ENCODE peak calls at places on chromosomes 16 and 17, in six cellular contexts. One of them, this sample, is unnamed.

GRCh38 chr17:33778505-33779398 is 476.3 kb upstream of the CCL2 start:
- DNase-seq in stomach: peak
- DNase-seq in AG04450: peak
- DNase-seq in psoas muscle: peak
- DNase-seq in transverse colon: peak
- DNase-seq in DND-41: peak
- DNase-seq in this sample: peak

GRCh38 chr17:35906559-35907265 is 23.9 kb downstream of the RDM1 start:
- DNase-seq in stomach: no peak
- DNase-seq in AG04450: no peak
- DNase-seq in psoas muscle: no peak
- DNase-seq in transverse colon: no peak
- DNase-seq in DND-41: no peak
- DNase-seq in this sample: no peak

GRCh38 chr17:45284176-45285140 is 22.6 kb upstream of the SPATA32 start:
- DNase-seq in stomach: peak
- DNase-seq in AG04450: no peak
- DNase-seq in psoas muscle: peak
- DNase-seq in transverse colon: no peak
- DNase-seq in DND-41: peak
- DNase-seq in this sample: peak

GRCh38 chr16:85385463-85386331 is 227.4 kb upstream of the GSE1 start:
- DNase-seq in stomach: no peak
- DNase-seq in AG04450: no peak
- DNase-seq in psoas muscle: no peak
- DNase-seq in transverse colon: no peak
- DNase-seq in DND-41: no peak
- DNase-seq in this sample: no peak

GRCh38 chr16:83781-84615 is 6.0 kb downstream of the MPG start:
- DNase-seq in stomach: no peak
- DNase-seq in AG04450: no peak
- DNase-seq in psoas muscle: no peak
- DNase-seq in transverse colon: no peak
- DNase-seq in DND-41: peak
- DNase-seq in this sample: peak

GRCh38 chr17:74076446-74076845 is 127.0 kb upstream of the RPL38 start:
- DNase-seq in stomach: no peak
- DNase-seq in AG04450: no peak
- DNase-seq in psoas muscle: no peak
- DNase-seq in transverse colon: no peak
- DNase-seq in DND-41: no peak
- DNase-seq in this sample: no peak

GRCh38 chr16:10558746-10559641 is 21.4 kb downstream of the EMP2 start:
- DNase-seq in stomach: peak
- DNase-seq in AG04450: no peak
- DNase-seq in psoas muscle: peak
- DNase-seq in transverse colon: peak
- DNase-seq in DND-41: no peak
- DNase-seq in this sample: no peak

GRCh38 chr16:75238132-75238852 is 13.1 kb downstream of the BCAR1 start:
- DNase-seq in stomach: peak
- DNase-seq in AG04450: peak
- DNase-seq in psoas muscle: peak
- DNase-seq in transverse colon: peak
- DNase-seq in DND-41: peak
- DNase-seq in this sample: no peak

GRCh38 chr17:76147211-76148014 is 6.4 kb upstream of the FOXJ1 start:
- DNase-seq in stomach: no peak
- DNase-seq in AG04450: no peak
- DNase-seq in psoas muscle: no peak
- DNase-seq in transverse colon: no peak
- DNase-seq in DND-41: no peak
- DNase-seq in this sample: no peak

GRCh38 chr17:72345536-72345935 is 224.7 kb downstream of the SOX9 start:
- DNase-seq in stomach: no peak
- DNase-seq in AG04450: no peak
- DNase-seq in psoas muscle: no peak
- DNase-seq in transverse colon: no peak
- DNase-seq in DND-41: no peak
- DNase-seq in this sample: no peak
- TF ChIP-seq CTCF in stomach: no peak
- TF ChIP-seq CTCF in AG04450: no peak
- TF ChIP-seq CTCF in psoas muscle: no peak
- TF ChIP-seq CTCF in transverse colon: no peak
- TF ChIP-seq CTCF in DND-41: no peak
- TF ChIP-seq CTCF in this sample: no peak

DNA sequence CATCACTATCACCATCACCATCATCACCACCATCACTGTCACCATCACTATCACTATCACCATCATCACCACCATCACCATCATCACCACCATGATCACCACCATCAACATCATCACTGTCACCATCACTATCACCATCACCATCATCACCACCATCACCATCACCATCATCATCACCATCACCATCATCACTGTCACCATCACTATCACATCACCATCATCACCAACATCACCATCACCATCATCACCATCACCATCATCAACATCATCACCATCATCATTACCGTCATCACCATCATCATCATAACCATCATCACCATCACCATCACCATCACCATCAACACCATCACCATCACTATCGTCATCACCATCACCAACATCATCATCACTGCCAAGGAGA is 273.8 kb downstream of the FOXL1 start:
- DNase-seq in stomach: no peak
- DNase-seq in AG04450: no peak
- DNase-seq in psoas muscle: no peak
- DNase-seq in transverse colon: no peak
- DNase-seq in DND-41: no peak
- DNase-seq in this sample: no peak
- TF ChIP-seq CTCF in stomach: no peak
- TF ChIP-seq CTCF in AG04450: no peak
- TF ChIP-seq CTCF in psoas muscle: no peak
- TF ChIP-seq CTCF in transverse colon: no peak
- TF ChIP-seq CTCF in DND-41: no peak
- TF ChIP-seq CTCF in this sample: no peak

DNA sequence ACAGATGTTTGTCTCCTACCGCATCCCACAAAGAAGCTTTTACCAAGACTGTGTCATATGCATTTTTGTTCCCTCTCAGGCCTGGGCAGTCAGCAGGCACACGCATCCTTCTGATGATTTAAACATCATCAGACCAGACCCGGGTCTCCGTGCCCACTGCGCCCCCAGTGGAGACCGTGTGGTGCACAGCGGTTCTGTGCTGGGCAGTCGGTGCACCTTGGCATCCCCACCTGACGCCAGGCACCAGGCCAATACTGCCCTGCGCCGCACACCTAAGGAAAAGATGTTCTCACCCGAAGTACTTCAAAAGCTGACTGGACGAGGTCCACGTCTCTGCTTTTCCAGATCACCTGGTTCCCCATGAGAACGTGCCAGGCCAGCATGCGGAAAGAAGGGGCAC is 10.6 kb upstream of the PLD6 start:
- DNase-seq in stomach: no peak
- DNase-seq in AG04450: no peak
- DNase-seq in psoas muscle: no peak
- DNase-seq in transverse colon: no peak
- DNase-seq in DND-41: no peak
- DNase-seq in this sample: no peak
- TF ChIP-seq CTCF in stomach: no peak
- TF ChIP-seq CTCF in AG04450: no peak
- TF ChIP-seq CTCF in psoas muscle: no peak
- TF ChIP-seq CTCF in transverse colon: no peak
- TF ChIP-seq CTCF in DND-41: peak
- TF ChIP-seq CTCF in this sample: no peak

GRCh38 chr16:19900590-19900989 is 15.9 kb upstream of the GPRC5B start:
- DNase-seq in stomach: no peak
- DNase-seq in AG04450: no peak
- DNase-seq in psoas muscle: no peak
- DNase-seq in transverse colon: no peak
- DNase-seq in DND-41: no peak
- DNase-seq in this sample: no peak
- TF ChIP-seq CTCF in stomach: no peak
- TF ChIP-seq CTCF in AG04450: peak
- TF ChIP-seq CTCF in psoas muscle: no peak
- TF ChIP-seq CTCF in transverse colon: no peak
- TF ChIP-seq CTCF in DND-41: no peak
- TF ChIP-seq CTCF in this sample: no peak

DNA sequence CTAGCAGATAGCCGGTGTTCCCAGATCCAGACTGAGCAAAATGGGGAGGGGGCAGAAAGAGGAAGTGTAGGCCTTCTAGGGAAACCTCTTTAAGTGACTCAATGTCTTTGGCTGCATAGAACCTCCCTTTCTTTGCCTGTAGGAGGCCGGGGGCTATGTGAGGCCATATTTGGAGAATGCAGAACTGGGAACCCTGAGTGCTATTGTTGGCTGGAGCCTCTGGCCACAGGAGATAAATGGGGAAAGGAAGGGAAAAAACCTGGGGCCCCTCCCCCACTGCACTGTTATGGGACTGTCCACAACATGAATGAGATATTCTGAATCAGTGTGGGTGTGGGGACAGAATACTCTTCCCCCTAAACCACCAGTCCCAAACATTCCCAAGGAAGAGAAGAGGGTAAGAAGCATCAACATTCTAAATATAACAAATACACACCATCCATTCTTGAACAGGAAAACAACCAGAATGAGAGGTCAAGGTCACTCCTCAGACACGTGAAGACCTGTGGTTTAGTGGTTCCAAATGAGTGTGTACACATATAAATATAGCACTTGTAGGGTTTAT is 2.4 kb downstream of the VPS25 start:
- DNase-seq in stomach: no peak
- DNase-seq in AG04450: no peak
- DNase-seq in psoas muscle: no peak
- DNase-seq in transverse colon: no peak
- DNase-seq in DND-41: no peak
- DNase-seq in this sample: no peak
- TF ChIP-seq CTCF in stomach: no peak
- TF ChIP-seq CTCF in AG04450: no peak
- TF ChIP-seq CTCF in psoas muscle: no peak
- TF ChIP-seq CTCF in transverse colon: no peak
- TF ChIP-seq CTCF in DND-41: no peak
- TF ChIP-seq CTCF in this sample: no peak

GRCh38 chr17:67183531-67183930 is 61.5 kb downstream of the HELZ start:
- DNase-seq in stomach: no peak
- DNase-seq in AG04450: no peak
- DNase-seq in psoas muscle: no peak
- DNase-seq in transverse colon: no peak
- DNase-seq in DND-41: no peak
- DNase-seq in this sample: no peak

GRCh38 chr17:67180275-67180674 is 64.7 kb downstream of the HELZ start:
- DNase-seq in stomach: no peak
- DNase-seq in AG04450: no peak
- DNase-seq in psoas muscle: no peak
- DNase-seq in transverse colon: no peak
- DNase-seq in DND-41: no peak
- DNase-seq in this sample: no peak

GRCh38 chr17:67178555-67178954 is 66.4 kb downstream of the HELZ start:
- DNase-seq in stomach: no peak
- DNase-seq in AG04450: no peak
- DNase-seq in psoas muscle: no peak
- DNase-seq in transverse colon: no peak
- DNase-seq in DND-41: no peak
- DNase-seq in this sample: no peak

GRCh38 chr17:67177732-67178131 is 67.3 kb downstream of the HELZ start:
- DNase-seq in stomach: no peak
- DNase-seq in AG04450: no peak
- DNase-seq in psoas muscle: no peak
- DNase-seq in transverse colon: no peak
- DNase-seq in DND-41: no peak
- DNase-seq in this sample: no peak

DNA sequence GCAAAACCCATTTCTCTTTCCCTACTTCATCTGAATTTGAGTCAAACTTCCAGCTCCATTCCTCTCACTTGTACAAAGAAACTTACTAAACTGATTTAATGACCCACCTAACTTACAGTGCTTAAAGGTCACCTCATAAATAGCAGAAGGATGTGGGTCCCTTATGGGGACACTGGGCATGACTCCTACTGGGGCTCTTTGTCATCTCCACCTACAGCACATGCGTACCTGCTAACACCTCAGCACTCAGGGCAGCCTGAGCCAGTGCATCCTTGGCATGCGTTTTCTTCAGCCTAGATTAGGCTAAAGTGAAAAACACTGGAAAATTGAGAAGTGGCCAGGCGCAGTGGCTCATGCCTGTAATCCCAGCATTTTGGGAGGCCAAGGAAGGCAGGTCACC is 63.2 kb downstream of the HELZ start:
- DNase-seq in stomach: no peak
- DNase-seq in AG04450: no peak
- DNase-seq in psoas muscle: no peak
- DNase-seq in transverse colon: no peak
- DNase-seq in DND-41: no peak
- DNase-seq in this sample: no peak
- TF ChIP-seq CTCF in stomach: no peak
- TF ChIP-seq CTCF in AG04450: no peak
- TF ChIP-seq CTCF in psoas muscle: no peak
- TF ChIP-seq CTCF in transverse colon: no peak
- TF ChIP-seq CTCF in DND-41: no peak
- TF ChIP-seq CTCF in this sample: no peak

DNA sequence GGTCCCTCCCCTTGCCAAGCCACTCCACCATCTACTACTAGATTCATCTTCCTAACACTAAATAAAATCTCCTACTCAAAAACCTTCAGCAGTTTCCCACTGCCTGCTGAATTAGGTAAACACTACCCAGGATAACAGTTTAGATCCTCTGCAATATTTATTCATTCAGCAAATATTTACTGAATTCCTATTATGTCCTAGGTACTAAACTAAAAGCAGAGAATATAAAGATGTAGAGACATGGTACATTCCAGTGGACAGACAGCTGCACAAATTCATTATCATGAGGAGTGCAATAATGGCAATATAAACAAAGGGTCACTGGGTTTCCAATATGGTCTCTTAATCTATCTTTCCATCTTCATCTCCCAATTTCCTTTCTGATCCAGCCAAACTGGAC is 30.7 kb upstream of the HOXB13 start:
- DNase-seq in stomach: no peak
- DNase-seq in AG04450: no peak
- DNase-seq in psoas muscle: no peak
- DNase-seq in transverse colon: no peak
- DNase-seq in DND-41: no peak
- DNase-seq in this sample: no peak
- TF ChIP-seq CTCF in stomach: no peak
- TF ChIP-seq CTCF in AG04450: no peak
- TF ChIP-seq CTCF in psoas muscle: no peak
- TF ChIP-seq CTCF in transverse colon: no peak
- TF ChIP-seq CTCF in DND-41: no peak
- TF ChIP-seq CTCF in this sample: no peak

DNA sequence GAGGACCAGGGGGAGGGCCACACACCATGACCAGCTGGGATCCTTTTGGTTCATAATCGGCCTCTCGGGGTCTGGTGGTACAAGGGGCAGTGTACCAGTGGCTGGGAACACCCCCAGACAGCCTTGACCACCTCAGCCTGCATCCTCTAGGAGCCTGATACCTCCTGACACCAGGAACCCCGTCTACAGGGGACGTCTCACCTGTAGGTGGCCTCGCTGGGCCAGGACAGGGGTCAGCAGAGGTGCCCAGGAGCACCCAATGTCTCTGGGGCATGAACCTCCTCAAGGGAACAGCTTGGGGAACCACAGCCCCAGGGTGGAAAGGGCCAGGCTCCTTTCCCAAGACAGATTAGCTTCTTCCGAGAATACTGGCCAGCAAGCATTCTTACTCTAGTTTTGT is 2.5 kb upstream of the METRNL start:
- DNase-seq in stomach: no peak
- DNase-seq in AG04450: no peak
- DNase-seq in psoas muscle: no peak
- DNase-seq in transverse colon: no peak
- DNase-seq in DND-41: no peak
- DNase-seq in this sample: peak
- TF ChIP-seq CTCF in stomach: no peak
- TF ChIP-seq CTCF in AG04450: no peak
- TF ChIP-seq CTCF in psoas muscle: peak
- TF ChIP-seq CTCF in transverse colon: peak
- TF ChIP-seq CTCF in DND-41: peak
- TF ChIP-seq CTCF in this sample: peak

GRCh38 chr16:89453662-89454321 is 36.6 kb downstream of the ANKRD11 start:
- DNase-seq in stomach: peak
- DNase-seq in AG04450: no peak
- DNase-seq in psoas muscle: peak
- DNase-seq in transverse colon: no peak
- DNase-seq in DND-41: no peak
- DNase-seq in this sample: peak
- TF ChIP-seq CTCF in stomach: no peak
- TF ChIP-seq CTCF in AG04450: peak
- TF ChIP-seq CTCF in psoas muscle: peak
- TF ChIP-seq CTCF in transverse colon: peak
- TF ChIP-seq CTCF in DND-41: peak
- TF ChIP-seq CTCF in this sample: peak

This sample was measured in activated CD8-positive, alpha-beta T cell treated with anti-CD3 and anti-CD28 coated beads for 36 hours.